ENCODE peak calls at places on chromosomes 1 and 21, in six cellular contexts. N, J, V, I, T and D are unnamed samples.

GRCh38 chr1:92931691-92932090 is 29.6 kb downstream of the DIPK1A start:
- DNase-seq in N (no peak), J (no peak), V (no peak), I (no peak), T (no peak), D (no peak)

GRCh38 chr1:218459878-218460277 is 114.7 kb downstream of the TGFB2 start:
- DNase-seq in N (peak), J (no peak), V (peak), I (no peak), T (peak), D (peak)

GRCh38 chr1:166080965-166081870 is 85.6 kb downstream of the FAM78B start:
- DNase-seq in N (no peak), J (no peak), V (peak), I (no peak), T (peak), D (no peak)

GRCh38 chr1:43286533-43286932 is 1.2 kb upstream of the C1orf210 start:
- DNase-seq in N (no peak), J (no peak), V (no peak), I (no peak), T (no peak), D (no peak)

GRCh38 chr21:26409735-26410134 is 163.4 kb downstream of the CYYR1 start:
- DNase-seq in N (no peak), J (no peak), V (no peak), I (no peak), T (no peak), D (no peak)

GRCh38 chr21:41774467-41775151 is 7.8 kb upstream of the RIPK4 start:
- DNase-seq in N (peak), J (no peak), V (no peak), I (no peak), T (no peak), D (no peak)

GRCh38 chr1:240109920-240110685 is 18.4 kb downstream of the FMN2 start:
- DNase-seq in N (no peak), J (no peak), V (peak), I (no peak), T (no peak), D (no peak)

GRCh38 chr1:235025422-235025984 is 103.1 kb downstream of the TOMM20 start:
- DNase-seq in N (no peak), J (no peak), V (no peak), I (no peak), T (no peak), D (no peak)

GRCh38 chr1:24364975-24365678 is 46.0 kb downstream of the GRHL3 start:
- DNase-seq in N (no peak), J (no peak), V (peak), I (no peak), T (no peak), D (peak)